ENCODE peak calls at places on chromosomes 6 and 20, in four cellular contexts. Z, W, Y and L are unnamed samples.

GRCh38 chr6:126811307-126811706 is 307.2 kb upstream of the RSPO3 start:
- DNase-seq in W (no peak), Z (no peak), Y (no peak), L (no peak)

GRCh38 chr6:1612902-1613301 is 3.2 kb downstream of the FOXC1 start:
- DNase-seq in Z (no peak), W (no peak), Y (no peak), L (no peak)

GRCh38 chr20:59972037-59972801 is 14.0 kb downstream of the CDH26 start:
- DNase-seq in Z (no peak), Y (no peak), W (no peak), L (no peak)

GRCh38 chr6:161272600-161273355 is 1.1 kb downstream of the AGPAT4 start:
- DNase-seq in W (no peak), Y (no peak), Z (peak; percentile 20), L (no peak)

GRCh38 chr6:160042014-160042773 is 73.3 kb downstream of the IGF2R start:
- DNase-seq in Y (no peak), W (no peak), Z (no peak), L (no peak)

GRCh38 chr6:56891754-56892153 is 63.2 kb upstream of the BEND6 start:
- DNase-seq in Y (no peak), Z (no peak), W (no peak), L (peak; percentile 17)

GRCh38 chr6:42978487-42978792 is 541 bp downstream of the PEX6 start:
- DNase-seq in Z (no peak), W (no peak), Y (no peak), L (no peak)

GRCh38 chr20:6157345-6157744 is 34.5 kb upstream of the FERMT1 start:
- DNase-seq in Z (no peak), Y (no peak), W (no peak), L (no peak)

GRCh38 chr6:125807293-125807692 is 16.5 kb downstream of the NCOA7 start:
- DNase-seq in W (no peak), Z (no peak), Y (no peak), L (no peak)

GRCh38 chr20:36793294-36794115 is 19.9 kb upstream of the DSN1 start:
- DNase-seq in Z (no peak), Y (no peak), W (no peak), L (no peak)

GRCh38 chr6:146543940-146544661 is 468 bp downstream of the RAB32 start:
- DNase-seq in W (no peak), Y (no peak), Z (peak; percentile 6), L (no peak)

GRCh38 chr6:155883741-155884140 is 428.1 kb upstream of the NOX3 start:
- DNase-seq in Z (no peak), Y (no peak), W (no peak), L (no peak)

GRCh38 chr6:68114648-68115047 is 520.4 kb upstream of the ADGRB3 start:
- DNase-seq in Y (no peak), Z (no peak), W (no peak), L (no peak)

GRCh38 chr6:129312865-129313264 is 397.1 kb downstream of the ARHGAP18 start:
- DNase-seq in W (no peak), Z (no peak), Y (no peak), L (no peak)

GRCh38 chr6:154995241-154996162 is at the start of gene TIAM2:
- DNase-seq in W (no peak), Y (no peak), Z (peak; percentile 61), L (peak; percentile 47)

GRCh38 chr6:39231386-39231785 is 2.1 kb upstream of the KCNK5 start:
- DNase-seq in W (no peak), Y (no peak), Z (no peak), L (no peak)

GRCh38 chr20:36228809-36229208 is 7.5 kb upstream of the AAR2 start:
- DNase-seq in Y (no peak), W (no peak), Z (no peak), L (no peak)

GRCh38 chr6:163661271-163661671 is 246.8 kb downstream of the QKI start:
- DNase-seq in Z (no peak), W (no peak), Y (no peak), L (no peak)

GRCh38 chr6:118897386-118897785 is 3.4 kb downstream of the ASF1A start:
- DNase-seq in W (no peak), Z (no peak), Y (no peak), L (no peak)

GRCh38 chr6:30615219-30615957 is 1.7 kb downstream of the PPP1R10 start:
- DNase-seq in W (no peak), Z (peak; percentile 63), Y (no peak), L (peak; percentile 77)